ENCODE peak calls at places on chromosome 21, in six cellular contexts. One of them, this sample, is unnamed. For H3K27me3, the result is how much of the 10 kb centered on the place peaks cover.

GRCh38 chr21:33403128-33403785 is at the start of gene IFNGR2:
- DNase-seq in K562: peak
- DNase-seq in H1: peak
- DNase-seq in SK-N-SH: peak
- DNase-seq in GM12878: no peak
- DNase-seq in HepG2: no peak
- DNase-seq in this sample: no peak

GRCh38 chr21:35349378-35350080 is 300.4 kb upstream of the RUNX1 start:
- DNase-seq in K562: no peak
- DNase-seq in H1: no peak
- DNase-seq in SK-N-SH: no peak
- DNase-seq in GM12878: no peak
- DNase-seq in HepG2: no peak
- DNase-seq in this sample: no peak

GRCh38 chr21:35234725-35235124 is 185.6 kb upstream of the RUNX1 start:
- DNase-seq in K562: no peak
- DNase-seq in H1: no peak
- DNase-seq in SK-N-SH: no peak
- DNase-seq in GM12878: peak
- DNase-seq in HepG2: no peak
- DNase-seq in this sample: no peak

GRCh38 chr21:34796518-34797201 is 127.9 kb downstream of the CLIC6 start:
- DNase-seq in K562: no peak
- DNase-seq in H1: no peak
- DNase-seq in SK-N-SH: no peak
- DNase-seq in GM12878: no peak
- DNase-seq in HepG2: peak
- DNase-seq in this sample: no peak

GRCh38 chr21:18245493-18245967 is 897 bp downstream of the CHODL start:
- DNase-seq in K562: no peak
- DNase-seq in H1: peak
- DNase-seq in SK-N-SH: peak
- DNase-seq in GM12878: no peak
- DNase-seq in HepG2: peak
- DNase-seq in this sample: no peak

GRCh38 chr21:17003221-17003620 is 509.6 kb upstream of the CXADR start:
- DNase-seq in K562: no peak
- DNase-seq in H1: no peak
- DNase-seq in SK-N-SH: no peak
- DNase-seq in GM12878: no peak
- DNase-seq in HepG2: no peak
- DNase-seq in this sample: no peak

GRCh38 chr21:24941316-24942185 is 665.7 kb downstream of the MRPL39 start:
- DNase-seq in K562: no peak
- DNase-seq in H1: no peak
- DNase-seq in SK-N-SH: peak
- DNase-seq in GM12878: no peak
- DNase-seq in HepG2: no peak
- DNase-seq in this sample: no peak

GRCh38 chr21:43866233-43866632 is 1.2 kb downstream of the AGPAT3 start:
- DNase-seq in K562: peak
- DNase-seq in H1: no peak
- DNase-seq in SK-N-SH: peak
- DNase-seq in GM12878: no peak
- DNase-seq in HepG2: no peak
- DNase-seq in this sample: no peak

GRCh38 chr21:10273196-10273595 is 248.2 kb upstream of the TPTE start:
- DNase-seq in K562: no peak
- DNase-seq in H1: no peak
- DNase-seq in SK-N-SH: no peak
- DNase-seq in GM12878: no peak
- DNase-seq in HepG2: no peak
- DNase-seq in this sample: no peak

GRCh38 chr21:16218682-16219343 is 489.0 kb downstream of the USP25 start:
- DNase-seq in K562: no peak
- DNase-seq in H1: no peak
- DNase-seq in SK-N-SH: no peak
- DNase-seq in GM12878: no peak
- DNase-seq in HepG2: peak
- DNase-seq in this sample: no peak

GRCh38 chr21:32185103-32185502 is 93.7 kb downstream of the MIS18A start:
- DNase-seq in K562: no peak
- DNase-seq in H1: peak
- DNase-seq in SK-N-SH: no peak
- DNase-seq in GM12878: no peak
- DNase-seq in HepG2: no peak
- DNase-seq in this sample: no peak

GRCh38 chr21:25396135-25396711 is 211.1 kb downstream of the MRPL39 start:
- DNase-seq in K562: no peak
- DNase-seq in H1: no peak
- DNase-seq in SK-N-SH: no peak
- DNase-seq in GM12878: peak
- DNase-seq in HepG2: no peak
- DNase-seq in this sample: no peak

GRCh38 chr21:25421327-25422028 is 185.8 kb downstream of the MRPL39 start:
- DNase-seq in K562: peak
- DNase-seq in H1: no peak
- DNase-seq in SK-N-SH: no peak
- DNase-seq in GM12878: peak
- DNase-seq in HepG2: no peak
- DNase-seq in this sample: peak

GRCh38 chr21:33041981-33042380 is 16.2 kb downstream of the OLIG2 start:
- DNase-seq in K562: no peak
- DNase-seq in H1: no peak
- DNase-seq in SK-N-SH: no peak
- DNase-seq in GM12878: no peak
- DNase-seq in HepG2: no peak
- DNase-seq in this sample: no peak

GRCh38 chr21:33964706-33965325 is 49.2 kb upstream of the ATP5PO start:
- DNase-seq in K562: no peak
- DNase-seq in H1: no peak
- DNase-seq in SK-N-SH: no peak
- DNase-seq in GM12878: no peak
- DNase-seq in HepG2: no peak
- DNase-seq in this sample: no peak

GRCh38 chr21:33300701-33301631 is 23.8 kb upstream of the IFNAR1 start:
- DNase-seq in K562: peak
- DNase-seq in H1: peak
- DNase-seq in SK-N-SH: peak
- DNase-seq in GM12878: no peak
- DNase-seq in HepG2: no peak
- DNase-seq in this sample: no peak

GRCh38 chr21:34274001-34274400 is 89.8 kb upstream of the KCNE2 start:
- DNase-seq in K562: no peak
- DNase-seq in H1: no peak
- DNase-seq in SK-N-SH: no peak
- DNase-seq in GM12878: no peak
- DNase-seq in HepG2: no peak
- DNase-seq in this sample: no peak

GRCh38 chr21:35478096-35479080 is 429.3 kb upstream of the RUNX1 start:
- DNase-seq in K562: no peak
- DNase-seq in H1: no peak
- DNase-seq in SK-N-SH: no peak
- DNase-seq in GM12878: no peak
- DNase-seq in HepG2: no peak
- DNase-seq in this sample: no peak

GRCh38 chr21:32061755-32062154 is 188.9 kb downstream of the HUNK start:
- DNase-seq in K562: no peak
- DNase-seq in H1: no peak
- DNase-seq in SK-N-SH: no peak
- DNase-seq in GM12878: no peak
- DNase-seq in HepG2: no peak
- DNase-seq in this sample: no peak

GRCh38 chr21:35311985-35312384 is 262.9 kb upstream of the RUNX1 start:
- DNase-seq in K562: no peak
- DNase-seq in H1: no peak
- DNase-seq in SK-N-SH: no peak
- DNase-seq in GM12878: no peak
- DNase-seq in HepG2: no peak
- DNase-seq in this sample: no peak

GRCh38 chr21:32356874-32357395 is 35.9 kb downstream of the URB1 start:
- DNase-seq in K562: no peak
- DNase-seq in H1: no peak
- DNase-seq in SK-N-SH: no peak
- DNase-seq in GM12878: no peak
- DNase-seq in HepG2: no peak
- DNase-seq in this sample: no peak

GRCh38 chr21:25997788-25998611 is 172.6 kb downstream of the APP start:
- DNase-seq in K562: no peak
- DNase-seq in H1: no peak
- DNase-seq in SK-N-SH: no peak
- DNase-seq in GM12878: no peak
- DNase-seq in HepG2: peak
- DNase-seq in this sample: no peak

GRCh38 chr21:32539378-32539777 is 45.9 kb downstream of the TCP10L start:
- DNase-seq in K562: no peak
- DNase-seq in H1: no peak
- DNase-seq in SK-N-SH: no peak
- DNase-seq in GM12878: no peak
- DNase-seq in HepG2: no peak
- DNase-seq in this sample: no peak

GRCh38 chr21:23977971-23978370 is 1629.3 kb downstream of the MRPL39 start:
- DNase-seq in K562: no peak
- DNase-seq in H1: no peak
- DNase-seq in SK-N-SH: no peak
- DNase-seq in GM12878: no peak
- DNase-seq in HepG2: no peak
- DNase-seq in this sample: peak

DNA sequence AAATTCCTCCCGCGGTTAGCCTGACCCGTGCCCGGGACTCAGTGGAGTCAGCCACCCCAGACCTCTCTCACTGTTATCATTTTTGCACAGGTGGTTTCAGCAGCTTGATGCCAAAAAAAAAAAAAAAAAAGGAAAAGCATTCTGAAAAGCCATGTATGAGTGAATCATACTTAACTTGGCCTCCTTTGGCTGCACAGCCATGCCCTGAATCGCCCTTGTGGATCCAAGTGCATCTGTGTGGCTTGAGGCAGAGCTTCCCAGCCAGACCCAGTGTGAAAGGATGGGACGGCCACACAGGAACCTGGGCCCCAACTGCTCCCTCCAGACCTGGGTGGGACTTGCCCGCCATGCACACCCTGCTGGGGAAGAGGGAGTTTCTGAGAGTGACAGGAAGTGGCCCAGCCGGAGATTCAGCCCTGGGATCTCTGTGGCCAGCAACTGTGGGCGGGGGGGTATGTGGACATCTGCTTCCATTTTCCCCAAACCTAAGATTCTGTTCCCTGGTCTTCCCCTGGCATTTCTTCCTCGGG is 8.6 kb downstream of the YBEY start:
- DNase-seq in K562: peak
- DNase-seq in H1: no peak
- DNase-seq in SK-N-SH: peak
- DNase-seq in GM12878: no peak
- DNase-seq in HepG2: no peak
- DNase-seq in this sample: no peak
- TF ChIP-seq GABPA in K562: peak
- TF ChIP-seq GABPA in H1: no peak
- TF ChIP-seq GABPA in SK-N-SH: no peak
- TF ChIP-seq GABPA in GM12878: no peak
- TF ChIP-seq GABPA in HepG2: peak
- TF ChIP-seq GABPA in this sample: no peak

DNA sequence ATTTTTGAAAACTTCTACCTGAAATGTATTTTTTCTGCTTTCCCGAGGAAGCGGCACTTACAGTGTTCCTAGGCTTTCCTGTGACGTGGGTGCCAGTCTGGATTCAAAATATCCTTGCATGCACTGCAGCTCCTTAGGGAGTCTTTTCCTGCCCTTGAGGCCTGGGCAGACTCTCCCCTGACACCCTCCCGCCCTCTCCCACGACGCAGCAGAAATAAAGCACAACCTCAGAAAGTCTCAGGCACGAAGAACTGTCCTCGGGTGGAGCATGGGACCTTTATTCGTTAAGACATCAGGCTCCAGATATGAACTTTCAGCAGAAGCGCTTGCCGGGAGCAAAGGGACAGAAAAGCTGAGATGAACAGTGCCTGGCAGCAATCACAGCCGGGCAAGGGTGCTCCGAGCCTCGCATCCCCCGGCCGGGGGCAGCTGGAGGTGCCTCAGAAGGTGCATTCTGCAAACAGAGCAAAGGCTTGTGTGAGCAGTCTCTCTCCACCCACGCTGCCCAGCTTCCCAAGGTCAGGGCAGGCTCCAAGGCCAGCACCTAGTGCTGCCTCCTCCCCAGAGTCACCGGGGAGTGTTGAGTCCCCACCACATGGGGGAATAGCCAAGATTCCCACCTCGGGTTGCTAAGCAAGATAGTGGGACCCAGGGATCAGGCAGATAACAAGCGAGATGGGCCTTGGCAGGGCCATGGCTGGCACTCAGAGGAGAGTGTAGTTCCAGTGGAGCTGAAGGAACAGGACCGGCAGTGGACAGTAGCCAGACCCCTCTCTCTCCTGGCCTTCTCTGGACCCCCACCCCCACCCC is 3.2 kb downstream of the TFF3 start:
- DNase-seq in K562: no peak
- DNase-seq in H1: peak
- DNase-seq in SK-N-SH: no peak
- DNase-seq in GM12878: no peak
- DNase-seq in HepG2: no peak
- DNase-seq in this sample: no peak
- H3K27me3 ChIP-seq in K562: under half
- H3K27me3 ChIP-seq in H1: under half
- H3K27me3 ChIP-seq in SK-N-SH: under half
- H3K27me3 ChIP-seq in GM12878: under half
- H3K27me3 ChIP-seq in HepG2: under half
- H3K27me3 ChIP-seq in this sample: under half

GRCh38 chr21:29433366-29434059 is 134.8 kb downstream of the BACH1 start:
- DNase-seq in K562: peak
- DNase-seq in H1: no peak
- DNase-seq in SK-N-SH: no peak
- DNase-seq in GM12878: no peak
- DNase-seq in HepG2: no peak
- DNase-seq in this sample: no peak
- TF ChIP-seq GABPA in K562: no peak
- TF ChIP-seq GABPA in H1: no peak
- TF ChIP-seq GABPA in SK-N-SH: no peak
- TF ChIP-seq GABPA in GM12878: no peak
- TF ChIP-seq GABPA in HepG2: no peak
- TF ChIP-seq GABPA in this sample: no peak

DNA sequence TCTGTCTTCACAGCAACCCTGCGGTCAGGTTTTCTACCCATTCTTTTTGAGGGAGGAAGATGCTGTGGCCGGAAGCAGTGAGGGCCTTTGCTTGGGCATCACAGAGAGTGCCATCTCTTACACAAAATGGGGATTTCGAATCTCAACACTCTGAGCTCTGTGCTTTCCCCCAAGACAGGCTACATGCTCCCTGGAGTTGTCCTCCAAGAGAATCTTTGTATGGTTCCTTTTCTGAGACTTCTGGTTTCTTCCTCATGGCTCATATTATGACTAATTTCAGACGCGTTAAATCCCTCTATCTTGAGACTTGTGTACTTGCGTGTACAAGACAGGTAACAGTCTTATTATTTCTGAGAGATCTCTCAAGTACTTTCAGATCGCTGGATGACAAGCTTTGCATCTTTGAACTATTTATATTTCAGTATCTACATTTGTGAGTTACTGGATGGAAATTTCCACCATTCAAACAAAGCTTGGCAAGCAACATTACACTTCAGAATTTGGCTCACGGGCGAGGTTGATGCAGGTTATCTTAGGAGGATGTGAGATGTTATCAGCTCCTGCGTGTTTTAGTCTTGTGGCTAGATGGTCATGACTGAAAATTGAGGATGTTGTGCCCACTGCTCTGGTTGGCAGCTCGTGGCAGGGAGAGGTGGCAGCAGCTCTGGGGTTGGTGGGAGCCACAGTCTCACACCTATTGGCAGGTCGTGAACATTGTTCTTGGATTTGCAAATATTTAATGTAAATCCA is 19.4 kb downstream of the ABCG1 start:
- DNase-seq in K562: no peak
- DNase-seq in H1: no peak
- DNase-seq in SK-N-SH: no peak
- DNase-seq in GM12878: peak
- DNase-seq in HepG2: no peak
- DNase-seq in this sample: no peak
- H3K27me3 ChIP-seq in K562: under half
- H3K27me3 ChIP-seq in H1: under half
- H3K27me3 ChIP-seq in SK-N-SH: under half
- H3K27me3 ChIP-seq in GM12878: under half
- H3K27me3 ChIP-seq in HepG2: under half
- H3K27me3 ChIP-seq in this sample: under half

This sample was measured in HL-60.